ENCODE peak calls at places on chromosomes 12 and 14, in seven cellular contexts. W is heart right ventricle, V is psoas muscle, Q is HCT116, Z is upper lobe of right lung, K is prostate gland, S is testis. R is an unnamed sample.
A peak's percentile ranks its signal among the peaks of the same experiment; 100 is the strongest.

GRCh38 chr12:112900298-112901145 is 6.2 kb upstream of the OAS1 start:
- DNase-seq in W (no peak), V (no peak), Q (peak; percentile 80), Z (no peak), K (peak; percentile 30), S (peak; percentile 58), R (peak; percentile 51)

GRCh38 chr12:67721216-67721615 is 72.7 kb downstream of the DYRK2 start:
- DNase-seq in W (peak; percentile 33), V (no peak), Q (no peak), Z (no peak), K (no peak), S (no peak), R (no peak)

GRCh38 chr12:81245918-81246611 is 168.2 kb downstream of the ACSS3 start:
- DNase-seq in W (no peak), V (no peak), Q (no peak), Z (no peak), K (peak; percentile 25), S (no peak), R (no peak)

GRCh38 chr12:120693848-120694247 is 6.9 kb downstream of the MLEC start:
- DNase-seq in W (no peak), V (no peak), Q (no peak), Z (no peak), K (no peak), S (no peak), R (peak; percentile 82)

GRCh38 chr12:92295523-92295922 is 149.9 kb upstream of the BTG1 start:
- DNase-seq in W (no peak), V (no peak), Q (no peak), Z (no peak), K (no peak), S (no peak), R (no peak)

GRCh38 chr12:72178871-72179270 is 93.3 kb upstream of the TRHDE start:
- DNase-seq in W (no peak), V (no peak), Q (no peak), Z (no peak), K (no peak), S (no peak), R (no peak)

GRCh38 chr14:52455291-52456088 is 96.8 kb downstream of the TXNDC16 start:
- DNase-seq in W (no peak), V (no peak), Q (no peak), Z (no peak), K (no peak), S (no peak), R (no peak)

GRCh38 chr12:45989857-45990467 is 412 bp downstream of the SCAF11 start:
- DNase-seq in W (peak; percentile 77), V (peak; percentile 85), Q (peak; percentile 19), Z (peak; percentile 87), K (peak; percentile 60), S (peak; percentile 75), R (peak; percentile 6)

GRCh38 chr14:104135121-104135903 is 3.1 kb upstream of the KIF26A start:
- DNase-seq in W (peak; percentile 17), V (peak; percentile 57), Q (no peak), Z (peak; percentile 65), K (no peak), S (no peak), R (peak; percentile 55)

GRCh38 chr14:65482769-65483438 is 70.4 kb downstream of the FUT8 start:
- DNase-seq in W (no peak), V (no peak), Q (no peak), Z (no peak), K (no peak), S (no peak), R (no peak)

GRCh38 chr14:38432186-38432585 is 176.3 kb upstream of the CLEC14A start:
- DNase-seq in W (no peak), V (no peak), Q (no peak), Z (no peak), K (no peak), S (no peak), R (no peak)
- H3K27me3 ChIP-seq in W (no peaks in the 10 kb centered on the region), V (no peaks in the 10 kb centered on the region), Q (no peaks in the 10 kb centered on the region), Z (no peaks in the 10 kb centered on the region), K (no peaks in the 10 kb centered on the region), S (no peaks in the 10 kb centered on the region), R (no peaks in the 10 kb centered on the region)

GRCh38 chr14:99879401-99880295 is 86.4 kb downstream of the EML1 start:
- DNase-seq in W (no peak), V (no peak), Q (no peak), Z (no peak), K (no peak), S (no peak), R (no peak)
- H3K27me3 ChIP-seq in W (no peaks in the 10 kb centered on the region), V (no peaks in the 10 kb centered on the region), Q (peaks cover 11% of the 10 kb centered on the region), Z (no peaks in the 10 kb centered on the region), K (no peaks in the 10 kb centered on the region), S (no peaks in the 10 kb centered on the region), R (no peaks in the 10 kb centered on the region)

GRCh38 chr14:95314609-95315008 is 5.1 kb downstream of the CLMN start:
- DNase-seq in W (no peak), V (no peak), Q (no peak), Z (no peak), K (peak; percentile 28), S (no peak), R (no peak)
- H3K27me3 ChIP-seq in W (no peaks in the 10 kb centered on the region), V (peaks cover 3% of the 10 kb centered on the region), Q (no peaks in the 10 kb centered on the region), Z (no peaks in the 10 kb centered on the region), K (no peaks in the 10 kb centered on the region), S (no peaks in the 10 kb centered on the region), R (peaks cover 5% of the 10 kb centered on the region)

GRCh38 chr12:2693204-2693860 is 101.4 kb upstream of the FKBP4 start:
- DNase-seq in W (no peak), V (no peak), Q (peak; percentile 8), Z (no peak), K (no peak), S (no peak), R (no peak)
- H3K27me3 ChIP-seq in W (peaks cover 7% of the 10 kb centered on the region), V (peaks cover 59% of the 10 kb centered on the region), Q (peaks cover 29% of the 10 kb centered on the region), Z (peaks cover 14% of the 10 kb centered on the region), K (no peaks in the 10 kb centered on the region), S (no peaks in the 10 kb centered on the region), R (peaks cover 74% of the 10 kb centered on the region)